ENCODE peak calls at places on chromosome 2, in nine cellular contexts. U is neural progenitor cell, P is astrocyte of the spinal cord, G is ovary, H is OCI-LY7, C is AG10803, V is fibroblast of mammary gland, M is MCF 10A, I is GM12878. B is an unnamed sample.

GRCh38 chr2:9745153-9745899 is 97.9 kb upstream of the TAF1B start:
- DNase-seq in C (peak; percentile 31), H (no peak), P (no peak), M (no peak), U (no peak), I (no peak), V (no peak), G (no peak), B (no peak)

GRCh38 chr2:240574386-240575100 is 6.3 kb downstream of the RNPEPL1 start:
- DNase-seq in M (no peak), U (no peak), G (peak; percentile 47), I (no peak), H (no peak), C (no peak), V (no peak), P (no peak), B (no peak)

GRCh38 chr2:184444217-184444616 is 154.1 kb upstream of the ZNF804A start:
- DNase-seq in I (peak; percentile 75), C (no peak), M (no peak), V (no peak), G (no peak), U (no peak), H (peak; percentile 94), P (no peak), B (no peak)

GRCh38 chr2:169222665-169223064 is 139.7 kb downstream of the LRP2 start:
- DNase-seq in V (no peak), H (no peak), I (no peak), U (no peak), C (no peak), G (no peak), P (no peak), M (peak; percentile 23), B (no peak)

GRCh38 chr2:232689152-232689910 is 7.8 kb upstream of the GIGYF2 start:
- DNase-seq in I (no peak), M (peak; percentile 42), V (peak; percentile 40), C (peak; percentile 30), P (peak; percentile 39), U (no peak), G (peak; percentile 58), H (no peak), B (no peak)

GRCh38 chr2:48530033-48530804 is at the start of gene STON1:
- DNase-seq in H (no peak), M (no peak), P (peak; percentile 38), G (peak; percentile 82), I (no peak), V (peak; percentile 32), C (peak; percentile 47), U (peak; percentile 72), B (peak; percentile 87)

GRCh38 chr2:231037731-231038482 is 584 bp downstream of the C2orf72 start:
- DNase-seq in P (no peak), H (no peak), G (no peak), C (no peak), V (no peak), U (peak; percentile 77), I (no peak), M (no peak), B (no peak)

GRCh38 chr2:67548317-67549095 is 151.4 kb downstream of the ETAA1 start:
- DNase-seq in H (no peak), G (no peak), C (no peak), M (no peak), V (no peak), U (peak; percentile 20), P (no peak), I (no peak), B (no peak)

GRCh38 chr2:213306320-213306942 is 22.2 kb downstream of the SPAG16 start:
- DNase-seq in M (peak; percentile 62), I (no peak), H (no peak), P (peak; percentile 51), V (peak; percentile 88), U (no peak), C (peak; percentile 75), G (peak; percentile 31), B (no peak)

GRCh38 chr2:174026122-174026845 is 61.1 kb upstream of the SP3 start:
- DNase-seq in H (no peak), G (no peak), M (no peak), U (no peak), I (no peak), C (peak; percentile 25), P (peak; percentile 69), V (peak; percentile 65), B (no peak)

DNA sequence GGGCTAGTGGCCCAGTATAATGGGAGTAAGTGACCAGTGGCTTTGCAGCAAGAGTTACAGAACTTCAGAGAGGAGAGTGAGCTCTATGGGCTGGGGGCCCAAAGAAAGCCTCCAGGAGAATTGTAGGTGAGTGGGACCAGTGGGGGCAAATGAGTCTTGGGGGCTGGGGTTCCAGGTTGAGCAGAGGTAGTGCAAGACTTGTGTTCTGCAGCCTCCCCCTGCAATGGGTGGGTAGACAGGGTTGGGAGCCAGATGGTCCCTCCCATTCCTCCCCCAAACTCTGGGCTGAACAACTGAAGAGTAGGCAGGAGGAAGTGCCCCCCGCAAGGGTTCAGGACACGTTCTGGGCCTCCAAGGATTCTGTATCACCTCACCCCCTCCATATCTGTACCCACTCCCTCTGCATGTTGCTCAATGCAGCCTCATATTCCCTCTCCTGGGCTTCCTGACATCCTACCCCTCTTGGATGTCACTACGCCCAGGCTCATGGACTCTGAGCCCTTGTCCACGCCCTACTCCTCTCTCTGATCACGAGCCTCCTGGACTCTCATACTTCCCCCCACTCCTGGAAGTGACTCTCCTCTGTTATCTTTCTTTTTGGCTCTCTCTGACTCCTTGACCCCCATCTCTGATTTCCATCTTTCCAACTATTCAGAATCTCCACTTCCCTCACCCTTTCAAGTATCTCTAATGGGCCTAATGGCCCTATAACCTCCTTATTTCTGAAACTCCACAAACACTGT is 2.0 kb downstream of the TMEM198 start:
- DNase-seq in P (no peak), G (peak; percentile 39), V (no peak), C (no peak), H (no peak), U (no peak), I (no peak), M (no peak), B (no peak)
- TF ChIP-seq CTCF in P (no peak), G (no peak), V (no peak), C (no peak), H (no peak), U (no peak), I (no peak), M (no peak), B (no peak)

DNA sequence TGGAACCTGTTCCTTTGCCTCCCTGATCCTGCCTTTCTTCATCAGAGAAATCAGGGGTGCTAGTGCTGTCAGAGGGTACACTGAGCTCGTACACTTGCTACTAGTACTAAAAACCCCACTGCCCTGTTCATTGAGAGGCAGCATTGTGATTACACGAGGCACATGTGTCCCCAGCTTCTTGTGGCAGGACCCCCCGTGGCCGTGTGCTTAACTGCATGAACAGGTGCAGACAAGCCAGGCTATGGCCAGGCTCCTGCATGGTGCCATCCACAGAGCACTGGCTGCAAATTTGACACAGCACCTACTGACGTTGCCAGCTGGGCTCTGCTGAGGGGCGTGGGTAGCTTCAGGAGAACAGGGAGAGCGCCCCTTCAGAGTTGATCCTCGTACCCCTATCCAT is 248.4 kb downstream of the GLI2 start:
- DNase-seq in V (no peak), G (no peak), M (no peak), P (no peak), C (no peak), U (no peak), I (no peak), H (no peak), B (no peak)
- TF ChIP-seq CTCF in V (no peak), G (no peak), M (no peak), P (no peak), C (no peak), U (no peak), I (no peak), H (no peak), B (no peak)

GRCh38 chr2:221268631-221269030 is 303.5 kb downstream of the EPHA4 start:
- DNase-seq in I (no peak), G (no peak), U (no peak), H (no peak), P (no peak), M (no peak), C (peak; percentile 1), V (no peak), B (no peak)

GRCh38 chr2:221262651-221263050 is 309.5 kb downstream of the EPHA4 start:
- DNase-seq in G (no peak), I (no peak), U (no peak), C (no peak), H (no peak), M (no peak), V (no peak), P (no peak), B (no peak)

GRCh38 chr2:221263572-221263971 is 308.5 kb downstream of the EPHA4 start:
- DNase-seq in P (no peak), I (no peak), C (no peak), H (no peak), V (no peak), G (no peak), M (no peak), U (no peak), B (no peak)

GRCh38 chr2:221258464-221258863 is 313.6 kb downstream of the EPHA4 start:
- DNase-seq in M (no peak), G (no peak), H (no peak), C (no peak), U (no peak), I (no peak), V (no peak), P (no peak), B (no peak)

DNA sequence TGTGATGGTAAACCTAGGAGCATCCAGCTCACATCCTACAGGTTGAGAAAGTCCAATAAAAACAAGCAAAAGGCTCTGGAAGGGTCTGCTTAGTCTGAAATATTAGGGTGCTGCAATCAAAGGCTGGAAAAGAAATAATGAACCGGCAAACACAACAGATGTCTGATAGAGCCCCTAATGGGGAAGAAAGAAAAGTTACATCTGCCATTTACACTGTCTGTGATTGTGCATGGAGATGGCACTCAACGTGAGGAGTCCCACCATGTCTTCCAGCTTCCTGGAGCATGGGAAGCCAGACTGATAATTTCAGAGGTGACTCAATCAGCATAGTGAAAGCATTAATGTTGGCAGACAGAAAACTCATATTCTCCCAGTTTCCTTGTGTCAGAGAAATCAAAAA is 307.8 kb downstream of the EPHA4 start:
- DNase-seq in U (no peak), H (no peak), V (no peak), M (no peak), I (no peak), C (no peak), P (no peak), G (no peak), B (no peak)
- TF ChIP-seq CTCF in U (peak; percentile 26), H (no peak), V (no peak), M (no peak), I (no peak), C (no peak), P (no peak), G (no peak), B (no peak)

GRCh38 chr2:135936524-135936923 is 48.9 kb downstream of the DARS1 start:
- DNase-seq in C (no peak), I (no peak), G (no peak), V (no peak), P (no peak), U (no peak), M (no peak), H (no peak), B (no peak)
- TF ChIP-seq CTCF in C (no peak), I (no peak), G (no peak), V (no peak), P (no peak), U (no peak), M (no peak), H (no peak), B (no peak)

DNA sequence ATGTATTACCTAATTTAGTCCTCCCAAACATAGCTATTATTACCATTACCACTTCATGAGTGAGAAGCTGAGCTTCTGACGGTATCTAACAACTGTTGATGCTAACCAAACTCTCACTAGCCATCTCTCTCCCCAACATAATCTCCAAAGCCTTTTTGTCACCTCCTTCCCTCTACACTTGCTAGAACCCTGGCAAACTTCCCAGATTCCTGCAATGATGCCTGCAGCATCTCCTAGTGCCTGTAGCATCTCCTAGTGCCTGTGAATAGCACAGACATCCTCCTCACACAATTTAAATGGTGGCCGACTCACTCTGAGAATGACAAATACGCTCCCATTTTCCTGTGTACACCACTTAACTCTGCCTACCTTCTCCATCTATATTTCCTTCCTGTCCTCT is 126.7 kb downstream of the STK39 start:
- DNase-seq in C (no peak), G (no peak), U (no peak), V (no peak), H (no peak), I (no peak), M (no peak), P (no peak), B (no peak)
- TF ChIP-seq CTCF in C (no peak), G (no peak), U (no peak), V (no peak), H (no peak), I (no peak), M (no peak), P (no peak), B (no peak)

B was measured in osteocyte.